ENCODE peak calls at places on chromosomes 16 and 17, in four cellular contexts. One of them, this sample, is unnamed.

GRCh38 chr16:70563571-70563970 is 40.0 kb downstream of the SF3B3 start:
- DNase-seq in heart right ventricle: no peak
- DNase-seq in ovary: no peak
- DNase-seq in astrocyte of the spinal cord: no peak
- DNase-seq in this sample: no peak

GRCh38 chr17:79702071-79702470 is 28.7 kb upstream of the ENPP7 start:
- DNase-seq in heart right ventricle: no peak
- DNase-seq in ovary: no peak
- DNase-seq in astrocyte of the spinal cord: no peak
- DNase-seq in this sample: peak

GRCh38 chr16:57516176-57516725 is 20.1 kb downstream of the CCDC102A start:
- DNase-seq in ovary: no peak
- DNase-seq in astrocyte of the spinal cord: no peak
- DNase-seq in heart right ventricle: no peak
- DNase-seq in this sample: no peak

GRCh38 chr16:66395806-66396555 is 29.5 kb downstream of the CDH5 start:
- DNase-seq in heart right ventricle: no peak
- DNase-seq in astrocyte of the spinal cord: no peak
- DNase-seq in ovary: no peak
- DNase-seq in this sample: no peak

GRCh38 chr17:18321309-18321708 is 6.2 kb downstream of the SMCR8 start:
- DNase-seq in astrocyte of the spinal cord: no peak
- DNase-seq in heart right ventricle: no peak
- DNase-seq in ovary: no peak
- DNase-seq in this sample: no peak

GRCh38 chr16:84459941-84460405 is 44.5 kb downstream of the MEAK7 start:
- DNase-seq in astrocyte of the spinal cord: no peak
- DNase-seq in ovary: no peak
- DNase-seq in heart right ventricle: no peak
- DNase-seq in this sample: no peak

GRCh38 chr16:88430524-88431446 is 22.3 kb upstream of the ZFPM1 start:
- DNase-seq in heart right ventricle: peak
- DNase-seq in ovary: no peak
- DNase-seq in astrocyte of the spinal cord: peak
- DNase-seq in this sample: no peak

GRCh38 chr16:8730335-8730915 is 56.0 kb downstream of the ABAT start:
- DNase-seq in astrocyte of the spinal cord: no peak
- DNase-seq in ovary: no peak
- DNase-seq in heart right ventricle: no peak
- DNase-seq in this sample: no peak

GRCh38 chr17:56690441-56691291 is 97.2 kb downstream of the NOG start:
- DNase-seq in ovary: no peak
- DNase-seq in astrocyte of the spinal cord: no peak
- DNase-seq in heart right ventricle: no peak
- DNase-seq in this sample: no peak

GRCh38 chr16:85615852-85616607 is 2.9 kb downstream of the GSE1 start:
- DNase-seq in ovary: peak
- DNase-seq in heart right ventricle: peak
- DNase-seq in astrocyte of the spinal cord: peak
- DNase-seq in this sample: peak

GRCh38 chr17:79407385-79407784 is 203.5 kb downstream of the RBFOX3 start:
- DNase-seq in astrocyte of the spinal cord: no peak
- DNase-seq in heart right ventricle: no peak
- DNase-seq in ovary: no peak
- DNase-seq in this sample: no peak

GRCh38 chr16:85381738-85382592 is 231.2 kb upstream of the GSE1 start:
- DNase-seq in astrocyte of the spinal cord: peak
- DNase-seq in heart right ventricle: no peak
- DNase-seq in ovary: no peak
- DNase-seq in this sample: no peak

GRCh38 chr17:42814633-42815399 is 9.3 kb downstream of the BECN1 start:
- DNase-seq in ovary: no peak
- DNase-seq in heart right ventricle: no peak
- DNase-seq in astrocyte of the spinal cord: peak
- DNase-seq in this sample: peak

GRCh38 chr16:23979982-23980381 is 144.2 kb downstream of the PRKCB start:
- DNase-seq in heart right ventricle: no peak
- DNase-seq in ovary: no peak
- DNase-seq in astrocyte of the spinal cord: no peak
- DNase-seq in this sample: no peak

GRCh38 chr16:2194166-2194834 is 2.1 kb downstream of the CASKIN1 start:
- DNase-seq in ovary: no peak
- DNase-seq in astrocyte of the spinal cord: no peak
- DNase-seq in heart right ventricle: no peak
- DNase-seq in this sample: peak

GRCh38 chr16:65967376-65967775 is 399.1 kb upstream of the CDH5 start:
- DNase-seq in astrocyte of the spinal cord: peak
- DNase-seq in heart right ventricle: no peak
- DNase-seq in ovary: no peak
- DNase-seq in this sample: no peak

GRCh38 chr17:8176197-8176940 is at the start of gene TMEM107:
- DNase-seq in ovary: peak
- DNase-seq in heart right ventricle: peak
- DNase-seq in astrocyte of the spinal cord: peak
- DNase-seq in this sample: peak

GRCh38 chr17:76528528-76529223 is 8.8 kb downstream of the CYGB start:
- DNase-seq in heart right ventricle: peak
- DNase-seq in ovary: peak
- DNase-seq in astrocyte of the spinal cord: no peak
- DNase-seq in this sample: no peak

GRCh38 chr16:15708096-15708495 is 58.1 kb downstream of the NDE1 start:
- DNase-seq in ovary: no peak
- DNase-seq in heart right ventricle: no peak
- DNase-seq in astrocyte of the spinal cord: peak
- DNase-seq in this sample: no peak

GRCh38 chr17:69227536-69227935 is 1.1 kb downstream of the ABCA10 start:
- DNase-seq in ovary: no peak
- DNase-seq in astrocyte of the spinal cord: no peak
- DNase-seq in heart right ventricle: no peak
- DNase-seq in this sample: no peak
- H3K4me3 ChIP-seq in ovary: peak
- H3K4me3 ChIP-seq in astrocyte of the spinal cord: no peak
- H3K4me3 ChIP-seq in heart right ventricle: peak
- H3K4me3 ChIP-seq in this sample: no peak

DNA sequence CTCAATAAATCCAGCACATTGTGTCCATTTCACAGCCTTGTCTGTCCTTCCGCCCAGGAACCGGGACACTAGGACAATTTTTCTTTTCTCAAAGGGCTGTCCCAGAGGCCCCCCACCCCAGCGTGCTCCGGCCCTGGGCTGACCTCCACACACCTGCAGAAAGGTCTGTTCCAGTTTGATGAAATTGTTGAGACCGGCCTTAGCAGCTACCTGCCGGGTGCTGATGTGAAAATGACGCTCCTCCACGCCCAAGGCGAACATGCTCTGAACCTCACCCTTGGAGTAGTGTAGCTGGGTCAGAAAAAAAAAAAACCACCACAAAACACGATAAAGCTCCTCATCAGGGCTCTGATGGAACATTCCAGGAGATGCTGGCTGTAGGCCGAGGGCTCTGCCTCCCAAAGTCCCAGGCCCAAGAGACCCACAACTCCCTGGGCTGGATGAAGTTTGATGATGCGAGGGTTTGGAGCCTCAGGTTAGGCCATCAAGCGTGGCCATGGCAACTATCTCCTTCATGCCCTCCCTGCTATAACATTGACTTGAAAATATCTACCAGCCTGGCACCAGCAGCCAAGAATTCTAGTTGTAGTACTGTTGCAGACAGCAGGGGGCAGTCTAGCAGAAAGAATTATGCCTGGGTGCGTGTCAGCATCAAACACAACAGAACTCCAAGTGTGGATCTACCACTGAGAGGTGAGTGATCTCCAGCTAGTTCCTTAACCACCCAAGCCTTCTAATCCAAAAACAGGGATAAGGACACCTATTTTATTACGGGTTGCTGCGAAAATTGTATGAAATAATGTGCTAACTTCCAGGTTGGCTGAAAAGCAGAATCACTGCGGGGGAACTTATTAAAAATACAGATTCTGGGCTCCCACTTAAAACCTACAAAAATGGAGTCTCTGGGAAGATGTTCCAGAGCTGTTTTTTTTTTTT is 62.1 kb downstream of the RMI2 start:
- DNase-seq in heart right ventricle: peak
- DNase-seq in astrocyte of the spinal cord: peak
- DNase-seq in ovary: peak
- DNase-seq in this sample: peak
- TF ChIP-seq CTCF in heart right ventricle: peak
- TF ChIP-seq CTCF in astrocyte of the spinal cord: peak
- TF ChIP-seq CTCF in ovary: no peak
- TF ChIP-seq CTCF in this sample: peak

GRCh38 chr17:78210111-78210510 is 3.9 kb upstream of the BIRC5 start:
- DNase-seq in astrocyte of the spinal cord: no peak
- DNase-seq in ovary: no peak
- DNase-seq in heart right ventricle: no peak
- DNase-seq in this sample: no peak

GRCh38 chr17:78214706-78215061 is 631 bp downstream of the BIRC5 start:
- DNase-seq in astrocyte of the spinal cord: no peak
- DNase-seq in ovary: no peak
- DNase-seq in heart right ventricle: no peak
- DNase-seq in this sample: peak

GRCh38 chr17:78211032-78211431 is 3.0 kb upstream of the BIRC5 start:
- DNase-seq in heart right ventricle: no peak
- DNase-seq in ovary: no peak
- DNase-seq in astrocyte of the spinal cord: no peak
- DNase-seq in this sample: no peak

GRCh38 chr17:78219396-78220150 is 5.5 kb downstream of the BIRC5 start:
- DNase-seq in astrocyte of the spinal cord: no peak
- DNase-seq in heart right ventricle: no peak
- DNase-seq in ovary: no peak
- DNase-seq in this sample: no peak

DNA sequence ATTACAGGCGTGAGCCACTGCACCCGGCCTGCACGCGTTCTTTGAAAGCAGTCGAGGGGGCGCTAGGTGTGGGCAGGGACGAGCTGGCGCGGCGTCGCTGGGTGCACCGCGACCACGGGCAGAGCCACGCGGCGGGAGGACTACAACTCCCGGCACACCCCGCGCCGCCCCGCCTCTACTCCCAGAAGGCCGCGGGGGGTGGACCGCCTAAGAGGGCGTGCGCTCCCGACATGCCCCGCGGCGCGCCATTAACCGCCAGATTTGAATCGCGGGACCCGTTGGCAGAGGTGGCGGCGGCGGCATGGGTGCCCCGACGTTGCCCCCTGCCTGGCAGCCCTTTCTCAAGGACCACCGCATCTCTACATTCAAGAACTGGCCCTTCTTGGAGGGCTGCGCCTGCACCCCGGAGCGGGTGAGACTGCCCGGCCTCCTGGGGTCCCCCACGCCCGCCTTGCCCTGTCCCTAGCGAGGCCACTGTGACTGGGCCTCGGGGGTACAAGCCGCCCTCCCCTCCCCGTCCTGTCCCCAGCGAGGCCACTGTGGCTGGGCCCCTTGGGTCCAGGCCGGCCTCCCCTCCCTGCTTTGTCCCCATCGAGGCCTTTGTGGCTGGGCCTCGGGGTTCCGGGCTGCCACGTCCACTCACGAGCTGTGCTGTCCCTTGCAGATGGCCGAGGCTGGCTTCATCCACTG is at the start of gene BIRC5:
- DNase-seq in astrocyte of the spinal cord: peak
- DNase-seq in ovary: peak
- DNase-seq in heart right ventricle: peak
- DNase-seq in this sample: peak
- H3K4me3 ChIP-seq in astrocyte of the spinal cord: peak
- H3K4me3 ChIP-seq in ovary: peak
- H3K4me3 ChIP-seq in heart right ventricle: peak
- H3K4me3 ChIP-seq in this sample: peak

GRCh38 chr17:61088556-61088955 is 311.1 kb upstream of the TBX2 start:
- DNase-seq in ovary: no peak
- DNase-seq in heart right ventricle: no peak
- DNase-seq in astrocyte of the spinal cord: no peak
- DNase-seq in this sample: no peak
- TF ChIP-seq CTCF in ovary: no peak
- TF ChIP-seq CTCF in heart right ventricle: no peak
- TF ChIP-seq CTCF in astrocyte of the spinal cord: no peak
- TF ChIP-seq CTCF in this sample: no peak

GRCh38 chr17:48614904-48615211 is 234 bp downstream of the HOXB8 start:
- DNase-seq in heart right ventricle: no peak
- DNase-seq in ovary: no peak
- DNase-seq in astrocyte of the spinal cord: peak
- DNase-seq in this sample: peak
- H3K4me3 ChIP-seq in heart right ventricle: no peak
- H3K4me3 ChIP-seq in ovary: no peak
- H3K4me3 ChIP-seq in astrocyte of the spinal cord: peak
- H3K4me3 ChIP-seq in this sample: peak

GRCh38 chr17:13544755-13545154 is 57.0 kb downstream of the HS3ST3A1 start:
- DNase-seq in astrocyte of the spinal cord: no peak
- DNase-seq in heart right ventricle: no peak
- DNase-seq in ovary: no peak
- DNase-seq in this sample: no peak

GRCh38 chr17:13541032-13541480 is 60.7 kb downstream of the HS3ST3A1 start:
- DNase-seq in heart right ventricle: no peak
- DNase-seq in astrocyte of the spinal cord: peak
- DNase-seq in ovary: no peak
- DNase-seq in this sample: no peak

GRCh38 chr17:13544292-13544691 is 57.4 kb downstream of the HS3ST3A1 start:
- DNase-seq in ovary: peak
- DNase-seq in heart right ventricle: no peak
- DNase-seq in astrocyte of the spinal cord: peak
- DNase-seq in this sample: no peak

GRCh38 chr17:13540546-13540945 is 61.2 kb downstream of the HS3ST3A1 start:
- DNase-seq in heart right ventricle: no peak
- DNase-seq in ovary: no peak
- DNase-seq in astrocyte of the spinal cord: no peak
- DNase-seq in this sample: no peak

DNA sequence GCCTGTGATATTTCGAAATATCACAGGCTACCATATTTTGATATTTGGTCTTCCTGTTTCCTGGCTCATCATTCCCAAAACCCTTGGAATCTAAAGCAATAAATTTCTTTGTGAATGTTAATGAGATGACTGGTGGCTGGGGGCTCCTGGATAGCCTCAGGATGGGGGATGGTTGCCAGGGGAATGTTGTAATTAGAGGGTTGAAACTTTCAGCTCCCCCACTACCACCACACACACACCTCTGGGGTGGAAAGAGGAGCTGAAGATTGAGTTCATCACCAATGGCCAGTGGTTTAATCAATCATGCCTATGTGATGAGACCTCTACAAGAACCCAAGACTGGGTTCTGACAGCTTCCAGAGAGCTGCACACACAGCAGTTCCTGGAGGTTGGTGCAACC is 59.1 kb downstream of the HS3ST3A1 start:
- DNase-seq in ovary: no peak
- DNase-seq in astrocyte of the spinal cord: no peak
- DNase-seq in heart right ventricle: no peak
- DNase-seq in this sample: no peak
- TF ChIP-seq CTCF in ovary: no peak
- TF ChIP-seq CTCF in astrocyte of the spinal cord: no peak
- TF ChIP-seq CTCF in heart right ventricle: no peak
- TF ChIP-seq CTCF in this sample: no peak